ENCODE peak calls at places on chromosomes 1 and 21, in four cellular contexts. V is NCI-H1694 treated with DMSO at 0.1 percent for 48 hours, D is AG09309, B is adipocyte. X is an unnamed sample.

GRCh38 chr21:43936186-43936967 is 71.4 kb downstream of the AGPAT3 start:
- DNase-seq in V (no peak), B (no peak), D (no peak), X (peak; percentile 58)

GRCh38 chr1:178344513-178345077 is 152.2 kb downstream of the CLEC20A start:
- DNase-seq in D (peak; percentile 94), B (peak; percentile 93), V (no peak), X (peak; percentile 94)

GRCh38 chr21:39660191-39660590 is 47.5 kb downstream of the B3GALT5 start:
- DNase-seq in D (peak; percentile 16), V (peak; percentile 88), B (peak; percentile 65), X (peak; percentile 54)

GRCh38 chr1:158818991-158819405 is 12.2 kb upstream of the MNDA start:
- DNase-seq in B (no peak), D (no peak), V (no peak), X (no peak)

GRCh38 chr1:201222125-201222524 is 31.5 kb downstream of the IGFN1 start:
- DNase-seq in B (no peak), D (no peak), V (no peak), X (no peak)

GRCh38 chr1:100038401-100039306 is 68.9 kb downstream of the SLC35A3 start:
- DNase-seq in B (peak; percentile 79), V (peak; percentile 41), D (no peak), X (peak; percentile 61)

GRCh38 chr21:41526478-41527087 is 18.6 kb upstream of the TMPRSS2 start:
- DNase-seq in B (no peak), V (no peak), D (no peak), X (no peak)

GRCh38 chr21:41725421-41726021 is 41.3 kb downstream of the RIPK4 start:
- DNase-seq in V (no peak), B (no peak), D (no peak), X (no peak)

GRCh38 chr1:30386145-30386926 is 337.0 kb downstream of the MATN1 start:
- DNase-seq in D (no peak), V (no peak), B (no peak), X (no peak)

GRCh38 chr1:160779662-160780397 is 16.1 kb upstream of the LY9 start:
- DNase-seq in V (no peak), B (no peak), D (no peak), X (no peak)

GRCh38 chr21:42235593-42235992 is 16.7 kb downstream of the ABCG1 start:
- DNase-seq in V (no peak), D (no peak), B (no peak), X (no peak)

GRCh38 chr1:216456682-216457081 is 33.4 kb upstream of the USH2A start:
- DNase-seq in D (peak; percentile 8), B (peak; percentile 85), V (no peak), X (peak; percentile 11)

GRCh38 chr21:25515484-25516405 is 91.5 kb downstream of the MRPL39 start:
- DNase-seq in B (peak; percentile 76), V (no peak), D (no peak), X (peak; percentile 10)

GRCh38 chr1:116276532-116276931 is 96.5 kb upstream of the ATP1A1 start:
- DNase-seq in V (no peak), D (no peak), B (no peak), X (no peak)

GRCh38 chr1:174206148-174206826 is 47.0 kb downstream of the RABGAP1L start:
- DNase-seq in B (no peak), V (no peak), D (no peak), X (no peak)

GRCh38 chr1:247407180-247407616 is 8.8 kb upstream of the NLRP3 start:
- DNase-seq in B (no peak), V (no peak), D (no peak), X (no peak)

GRCh38 chr1:64172458-64172983 is 30.9 kb upstream of the UBE2U start:
- DNase-seq in D (peak; percentile 5), V (no peak), B (peak; percentile 79), X (peak; percentile 28)

GRCh38 chr21:27674037-27674436 is 707.1 kb upstream of the ADAMTS5 start:
- DNase-seq in V (no peak), D (peak; percentile 93), B (peak; percentile 67), X (peak; percentile 98)

GRCh38 chr1:1160281-1160930 is 13.3 kb upstream of the TTLL10 start:
- DNase-seq in V (no peak), B (no peak), D (no peak), X (no peak)

GRCh38 chr1:213122514-213122929 is 71.5 kb downstream of the RPS6KC1 start:
- DNase-seq in D (peak; percentile 16), B (peak; percentile 85), V (peak; percentile 60), X (peak; percentile 53)

GRCh38 chr1:245091171-245091621 is 63.6 kb upstream of the KIF26B start:
- DNase-seq in D (no peak), B (no peak), V (no peak), X (no peak)

GRCh38 chr1:225689882-225690459 is 37.0 kb upstream of the ENAH start:
- DNase-seq in B (no peak), V (no peak), D (no peak), X (no peak)

GRCh38 chr1:225990705-225991464 is 8.3 kb downstream of the SDE2 start:
- DNase-seq in V (no peak), D (no peak), B (no peak), X (no peak)

GRCh38 chr1:221227872-221228337 is 348.7 kb downstream of the HLX start:
- DNase-seq in B (no peak), V (no peak), D (no peak), X (no peak)

GRCh38 chr1:97200627-97201026 is 479.0 kb downstream of the PTBP2 start:
- DNase-seq in B (no peak), D (no peak), V (no peak), X (no peak)

GRCh38 chr1:10867914-10868598 is 71.6 kb upstream of the CASZ1 start:
- DNase-seq in B (no peak), D (no peak), V (peak; percentile 41), X (no peak)

GRCh38 chr1:91746728-91747338 is 139.1 kb downstream of the TGFBR3 start:
- DNase-seq in V (no peak), D (no peak), B (no peak), X (no peak)

GRCh38 chr1:112706505-112707216 is at the start of gene RHOC:
- DNase-seq in V (no peak), B (peak; percentile 87), D (no peak), X (peak; percentile 37)

GRCh38 chr1:42322577-42322976 is 12.5 kb downstream of the FOXJ3 start:
- DNase-seq in V (no peak), D (no peak), B (peak; percentile 43), X (peak; percentile 46)

GRCh38 chr1:118986839-118987430 is 1.2 kb downstream of the TBX15 start:
- DNase-seq in D (no peak), V (no peak), B (no peak), X (no peak)

GRCh38 chr1:20729990-20730689 is 2.4 kb downstream of the SH2D5 start:
- DNase-seq in B (no peak), V (no peak), D (no peak), X (no peak)

GRCh38 chr21:45910548-45911221 is 70.9 kb upstream of the COL6A1 start:
- DNase-seq in B (no peak), D (no peak), V (no peak), X (no peak)

GRCh38 chr1:171213559-171214454 is 28.7 kb downstream of the FMO2 start:
- DNase-seq in D (no peak), V (no peak), B (no peak), X (no peak)

GRCh38 chr1:218421531-218421930 is 76.4 kb downstream of the TGFB2 start:
- DNase-seq in V (no peak), B (no peak), D (no peak), X (no peak)

GRCh38 chr1:115794976-115795375 is 26.5 kb upstream of the CASQ2 start:
- DNase-seq in D (no peak), B (no peak), V (no peak), X (no peak)